ENCODE peak calls at places on chromosomes 3 and 15, in eight cellular contexts. V is NCI-H510A; N is NCI-H446 treated with DMSO at 0.1 percent for 48 hours; P is stimulated activated CD4-positive, alpha-beta T cell treated with anti-CD3 and anti-CD28 coated beads, Interleukin-2, amount 100 ng/mL, for 48 hours; L is mucosa of gallbladder; F is LHCN-M2; T is H7; G is T-helper 9 cell. C is an unnamed sample.

GRCh38 chr3:149180057-149180573 is 41.5 kb downstream of the CP start:
- DNase-seq in T (no peak), L (peak; percentile 88), F (peak; percentile 100), V (no peak), N (peak; percentile 70), P (no peak), G (no peak), C (no peak)

GRCh38 chr3:36648241-36649034 is 115.9 kb downstream of the DCLK3 start:
- DNase-seq in F (peak; percentile 88), N (peak; percentile 75), L (no peak), V (no peak), T (no peak), G (no peak), P (no peak), C (no peak)

GRCh38 chr15:59751552-59752413 is 62.7 kb upstream of the BNIP2 start:
- DNase-seq in T (peak; percentile 56), L (no peak), G (no peak), N (no peak), V (no peak), P (no peak), F (peak; percentile 19), C (peak; percentile 35)

GRCh38 chr3:12965999-12966846 is 107.0 kb downstream of the IQSEC1 start:
- DNase-seq in F (peak; percentile 5), N (no peak), P (no peak), T (no peak), V (no peak), G (no peak), L (no peak), C (no peak)

GRCh38 chr3:184459355-184459754 is 79.5 kb downstream of the CHRD start:
- DNase-seq in V (no peak), L (no peak), F (peak; percentile 49), P (no peak), G (no peak), T (no peak), N (no peak), C (no peak)

GRCh38 chr3:12336099-12336498 is 47.2 kb downstream of the PPARG start:
- DNase-seq in F (no peak), L (no peak), N (no peak), P (no peak), T (no peak), V (no peak), G (no peak), C (no peak)

GRCh38 chr3:5138214-5138981 is 16.3 kb downstream of the ARL8B start:
- DNase-seq in F (peak; percentile 69), P (no peak), L (no peak), N (no peak), T (no peak), G (no peak), V (no peak), C (no peak)

GRCh38 chr15:62559049-62559733 is 394.1 kb upstream of the C2CD4B start:
- DNase-seq in N (no peak), T (no peak), P (no peak), F (peak; percentile 46), G (no peak), L (no peak), V (no peak), C (no peak)

GRCh38 chr3:100125539-100125938 is 11.2 kb upstream of the FILIP1L start:
- DNase-seq in T (no peak), F (no peak), N (no peak), L (no peak), V (no peak), G (no peak), P (no peak), C (no peak)

GRCh38 chr3:161296814-161297213 is 74.5 kb downstream of the SPTSSB start:
- DNase-seq in G (no peak), T (no peak), V (no peak), L (no peak), P (no peak), N (peak; percentile 7), F (no peak), C (no peak)

GRCh38 chr3:156782921-156783320 is 43.2 kb upstream of the LEKR1 start:
- DNase-seq in P (no peak), N (no peak), L (no peak), G (no peak), T (no peak), V (no peak), F (no peak), C (no peak)

GRCh38 chr3:95711789-95712188 is 1102.6 kb upstream of the EPHA6 start:
- DNase-seq in F (no peak), N (no peak), L (no peak), G (no peak), T (no peak), V (no peak), P (no peak), C (no peak)

GRCh38 chr15:91561371-91562100 is 292.0 kb upstream of the SLCO3A1 start:
- DNase-seq in T (no peak), N (no peak), P (no peak), L (no peak), V (no peak), F (no peak), G (no peak), C (no peak)

GRCh38 chr3:16243706-16244490 is 20.8 kb downstream of the DPH3 start:
- DNase-seq in G (no peak), V (no peak), F (peak; percentile 12), P (no peak), T (no peak), N (peak; percentile 21), L (no peak), C (no peak)

GRCh38 chr15:35427091-35427490 is 118.9 kb downstream of the DPH6 start:
- DNase-seq in V (no peak), L (no peak), F (peak; percentile 72), P (no peak), G (no peak), T (no peak), N (no peak), C (no peak)

GRCh38 chr3:59510576-59510975 is 460.8 kb upstream of the CFAP20DC start:
- DNase-seq in V (no peak), F (peak; percentile 45), P (no peak), N (no peak), T (no peak), L (no peak), G (no peak), C (no peak)

GRCh38 chr15:54149115-54149531 is 170.9 kb downstream of the UNC13C start:
- DNase-seq in N (no peak), G (no peak), F (peak; percentile 48), P (no peak), V (no peak), T (no peak), L (no peak), C (no peak)

GRCh38 chr3:184337315-184337714 is at the start of gene FAM131A:
- DNase-seq in V (no peak), L (peak; percentile 64), F (no peak), G (no peak), N (peak; percentile 51), P (no peak), T (no peak), C (no peak)

GRCh38 chr3:4570840-4571621 is 77.9 kb downstream of the ITPR1 start:
- DNase-seq in L (no peak), T (no peak), G (no peak), F (no peak), V (no peak), P (no peak), N (no peak), C (no peak)

GRCh38 chr15:55247766-55248427 is 41.7 kb downstream of the RAB27A start:
- DNase-seq in G (no peak), F (no peak), V (no peak), L (no peak), P (no peak), N (no peak), T (no peak), C (no peak)

GRCh38 chr15:60570936-60571530 is 92.1 kb upstream of the ICE2 start:
- DNase-seq in V (no peak), T (no peak), F (no peak), P (no peak), G (no peak), L (no peak), N (no peak), C (no peak)

GRCh38 chr15:94027571-94027970 is 203.8 kb upstream of the MCTP2 start:
- DNase-seq in P (no peak), T (no peak), V (no peak), L (no peak), F (no peak), N (no peak), G (no peak), C (no peak)

GRCh38 chr15:92906563-92907081 is 6.5 kb downstream of the CHD2 start:
- DNase-seq in T (no peak), V (no peak), P (no peak), L (no peak), F (peak; percentile 53), G (no peak), N (no peak), C (no peak)

GRCh38 chr3:144282313-144282712 is 310.7 kb downstream of the DIPK2A start:
- DNase-seq in L (no peak), T (no peak), N (no peak), G (no peak), P (no peak), V (no peak), F (no peak), C (no peak)

GRCh38 chr3:134606033-134607025 is 44.5 kb downstream of the KY start:
- DNase-seq in F (no peak), V (no peak), L (no peak), T (no peak), N (no peak), G (no peak), P (no peak), C (no peak)

GRCh38 chr3:154522031-154522430 is 92.0 kb upstream of the GPR149 start:
- DNase-seq in F (no peak), G (no peak), N (no peak), V (no peak), L (no peak), T (no peak), P (no peak), C (no peak)

GRCh38 chr3:144942501-144943197 is 971.0 kb downstream of the DIPK2A start:
- DNase-seq in N (no peak), L (no peak), F (no peak), P (no peak), T (no peak), V (no peak), G (no peak), C (no peak)

GRCh38 chr3:190339130-190339529 is 16.9 kb upstream of the CLDN1 start:
- DNase-seq in V (no peak), F (peak; percentile 28), G (no peak), T (no peak), L (no peak), P (no peak), N (no peak), C (no peak)

GRCh38 chr15:48810414-48811324 is at the start of gene CEP152:
- DNase-seq in T (peak; percentile 90), F (peak; percentile 100), L (peak; percentile 99), V (peak; percentile 97), G (peak; percentile 96), P (peak; percentile 93), N (peak; percentile 99), C (peak; percentile 99)

GRCh38 chr15:35674873-35675781 is 129.2 kb upstream of the DPH6 start:
- DNase-seq in G (no peak), P (no peak), T (no peak), F (peak; percentile 42), L (no peak), V (no peak), N (peak; percentile 45), C (no peak)

GRCh38 chr3:134065252-134065651 is 35.5 kb upstream of the SLCO2A1 start:
- DNase-seq in P (no peak), L (no peak), N (no peak), V (no peak), F (no peak), T (no peak), G (no peak), C (no peak)

GRCh38 chr3:77380141-77380540 is 340.2 kb downstream of the ROBO2 start:
- DNase-seq in N (no peak), G (no peak), T (no peak), L (no peak), V (no peak), F (no peak), P (no peak), C (no peak)

GRCh38 chr3:177830411-177830849 is 633.1 kb upstream of the TBL1XR1 start:
- DNase-seq in V (no peak), L (no peak), T (no peak), N (no peak), P (no peak), G (no peak), F (peak; percentile 85), C (no peak)

GRCh38 chr3:195241592-195242355 is 29.2 kb downstream of the XXYLT1 start:
- DNase-seq in F (no peak), T (no peak), N (no peak), P (no peak), V (no peak), L (no peak), G (no peak), C (no peak)